ENCODE peak calls at places on chromosomes 7 and 10, in ten cellular contexts. V, J, I, Q, O, G, H, L, D and N are unnamed samples.

GRCh38 chr10:35172574-35172973 is 45.9 kb downstream of the CREM start:
- DNase-seq in V (no peak), J (peak), I (no peak), Q (no peak), O (peak), G (no peak), H (no peak), L (no peak), D (no peak), N (no peak)

GRCh38 chr7:116351966-116352365 is 141.6 kb downstream of the TES start:
- DNase-seq in V (no peak), J (no peak), I (no peak), Q (no peak), O (no peak), G (no peak), H (no peak), L (no peak), D (no peak), N (no peak)

GRCh38 chr10:101291254-101292193 is 62.3 kb upstream of the LBX1 start:
- DNase-seq in V (peak), J (no peak), I (peak), Q (peak), O (peak), G (peak), H (peak), L (peak), D (peak), N (no peak)

GRCh38 chr10:5555881-5556280 is 31.1 kb downstream of the CALML3 start:
- DNase-seq in V (no peak), J (no peak), I (no peak), Q (no peak), O (no peak), G (no peak), H (no peak), L (no peak), D (no peak), N (no peak)

GRCh38 chr7:43781726-43782607 is 23.5 kb downstream of the BLVRA start:
- DNase-seq in V (no peak), J (no peak), I (no peak), Q (no peak), O (peak), G (no peak), H (peak), L (no peak), D (no peak), N (no peak)

GRCh38 chr10:98028168-98028770 is 2.2 kb downstream of the CRTAC1 start:
- DNase-seq in V (peak), J (no peak), I (peak), Q (peak), O (peak), G (peak), H (peak), L (peak), D (no peak), N (no peak)

GRCh38 chr7:127711872-127712271 is 59.9 kb downstream of the SND1 start:
- DNase-seq in V (no peak), J (no peak), I (no peak), Q (no peak), O (no peak), G (no peak), H (no peak), L (no peak), D (no peak), N (no peak)

GRCh38 chr7:92698237-92698841 is 108.1 kb upstream of the FAM133B start:
- DNase-seq in V (peak), J (peak), I (no peak), Q (no peak), O (peak), G (no peak), H (peak), L (no peak), D (no peak), N (no peak)

GRCh38 chr7:116525298-116525912 is 569 bp downstream of the CAV1 start:
- DNase-seq in V (peak), J (no peak), I (no peak), Q (peak), O (peak), G (peak), H (peak), L (peak), D (peak), N (no peak)